ENCODE peak calls at places on chromosomes 11 and 22, in ten cellular contexts. One of them, this sample, is unnamed.

GRCh38 chr22:50282361-50283144 is 12.4 kb upstream of the MAPK11 start:
- DNase-seq in heart left ventricle: no peak
- DNase-seq in GM23248: peak; percentile 74
- DNase-seq in aorta: no peak
- DNase-seq in sigmoid colon: no peak
- DNase-seq in breast epithelium: peak; percentile 91
- DNase-seq in adrenal gland: peak; percentile 87
- DNase-seq in lower lobe of right lung: peak; percentile 89
- DNase-seq in fibroblast of lung: peak; percentile 48
- DNase-seq in esophagus muscularis mucosa: no peak
- DNase-seq in this sample: no peak

GRCh38 chr11:92224394-92225205 is at the start of gene FAT3:
- DNase-seq in esophagus muscularis mucosa: no peak
- DNase-seq in breast epithelium: no peak
- DNase-seq in fibroblast of lung: peak; percentile 70
- DNase-seq in aorta: peak; percentile 86
- DNase-seq in heart left ventricle: peak; percentile 25
- DNase-seq in GM23248: peak; percentile 65
- DNase-seq in lower lobe of right lung: peak; percentile 39
- DNase-seq in adrenal gland: no peak
- DNase-seq in sigmoid colon: peak; percentile 68
- DNase-seq in this sample: no peak

GRCh38 chr11:19954899-19955298 is 205.4 kb downstream of the DBX1 start:
- DNase-seq in breast epithelium: no peak
- DNase-seq in heart left ventricle: no peak
- DNase-seq in adrenal gland: no peak
- DNase-seq in aorta: no peak
- DNase-seq in lower lobe of right lung: no peak
- DNase-seq in sigmoid colon: no peak
- DNase-seq in fibroblast of lung: peak; percentile 43
- DNase-seq in GM23248: peak; percentile 53
- DNase-seq in esophagus muscularis mucosa: no peak
- DNase-seq in this sample: no peak

GRCh38 chr22:39940757-39941305 is 19.4 kb upstream of the TMA7B start:
- DNase-seq in sigmoid colon: no peak
- DNase-seq in esophagus muscularis mucosa: no peak
- DNase-seq in breast epithelium: no peak
- DNase-seq in aorta: no peak
- DNase-seq in heart left ventricle: no peak
- DNase-seq in lower lobe of right lung: no peak
- DNase-seq in adrenal gland: no peak
- DNase-seq in fibroblast of lung: peak; percentile 12
- DNase-seq in GM23248: no peak
- DNase-seq in this sample: no peak

GRCh38 chr11:45489281-45489906 is 176.0 kb downstream of the CHST1 start:
- DNase-seq in heart left ventricle: no peak
- DNase-seq in lower lobe of right lung: no peak
- DNase-seq in GM23248: no peak
- DNase-seq in sigmoid colon: peak; percentile 12
- DNase-seq in adrenal gland: no peak
- DNase-seq in aorta: no peak
- DNase-seq in breast epithelium: no peak
- DNase-seq in esophagus muscularis mucosa: no peak
- DNase-seq in fibroblast of lung: no peak
- DNase-seq in this sample: no peak

GRCh38 chr11:121929581-121929980 is 186.4 kb downstream of the BLID start:
- DNase-seq in lower lobe of right lung: no peak
- DNase-seq in adrenal gland: peak; percentile 15
- DNase-seq in GM23248: peak; percentile 55
- DNase-seq in fibroblast of lung: peak; percentile 35
- DNase-seq in esophagus muscularis mucosa: peak; percentile 90
- DNase-seq in breast epithelium: no peak
- DNase-seq in aorta: no peak
- DNase-seq in heart left ventricle: peak; percentile 39
- DNase-seq in sigmoid colon: no peak
- DNase-seq in this sample: peak; percentile 28

GRCh38 chr11:68432874-68433273 is 27.7 kb upstream of the PPP6R3 start:
- DNase-seq in adrenal gland: no peak
- DNase-seq in aorta: no peak
- DNase-seq in sigmoid colon: no peak
- DNase-seq in lower lobe of right lung: no peak
- DNase-seq in GM23248: no peak
- DNase-seq in esophagus muscularis mucosa: no peak
- DNase-seq in heart left ventricle: peak; percentile 78
- DNase-seq in fibroblast of lung: no peak
- DNase-seq in breast epithelium: no peak
- DNase-seq in this sample: peak; percentile 61

GRCh38 chr11:110855246-110855645 is 143.0 kb upstream of the ARHGAP20 start:
- DNase-seq in adrenal gland: no peak
- DNase-seq in aorta: no peak
- DNase-seq in GM23248: peak; percentile 14
- DNase-seq in breast epithelium: no peak
- DNase-seq in lower lobe of right lung: no peak
- DNase-seq in sigmoid colon: no peak
- DNase-seq in heart left ventricle: no peak
- DNase-seq in fibroblast of lung: peak; percentile 79
- DNase-seq in esophagus muscularis mucosa: no peak
- DNase-seq in this sample: no peak

GRCh38 chr11:61923166-61924015 is 6.0 kb upstream of the RAB3IL1 start:
- DNase-seq in adrenal gland: peak; percentile 93
- DNase-seq in lower lobe of right lung: no peak
- DNase-seq in breast epithelium: no peak
- DNase-seq in GM23248: peak; percentile 72
- DNase-seq in sigmoid colon: peak; percentile 95
- DNase-seq in heart left ventricle: peak; percentile 71
- DNase-seq in esophagus muscularis mucosa: peak; percentile 95
- DNase-seq in aorta: peak; percentile 80
- DNase-seq in fibroblast of lung: peak; percentile 73
- DNase-seq in this sample: peak; percentile 79

GRCh38 chr11:67674442-67674871 is at the start of gene ALDH3B2:
- DNase-seq in adrenal gland: no peak
- DNase-seq in heart left ventricle: no peak
- DNase-seq in GM23248: no peak
- DNase-seq in breast epithelium: peak; percentile 89
- DNase-seq in fibroblast of lung: no peak
- DNase-seq in lower lobe of right lung: no peak
- DNase-seq in sigmoid colon: no peak
- DNase-seq in aorta: no peak
- DNase-seq in esophagus muscularis mucosa: no peak
- DNase-seq in this sample: no peak

GRCh38 chr11:3614742-3615171 is 27.0 kb downstream of the ART5 start:
- DNase-seq in fibroblast of lung: no peak
- DNase-seq in lower lobe of right lung: peak; percentile 72
- DNase-seq in aorta: peak; percentile 48
- DNase-seq in GM23248: peak; percentile 55
- DNase-seq in esophagus muscularis mucosa: no peak
- DNase-seq in adrenal gland: no peak
- DNase-seq in heart left ventricle: no peak
- DNase-seq in breast epithelium: no peak
- DNase-seq in sigmoid colon: no peak
- DNase-seq in this sample: no peak

GRCh38 chr22:19970479-19971275 is 29.1 kb upstream of the TXNRD2 start:
- DNase-seq in breast epithelium: peak; percentile 70
- DNase-seq in heart left ventricle: peak; percentile 64
- DNase-seq in esophagus muscularis mucosa: no peak
- DNase-seq in adrenal gland: peak; percentile 67
- DNase-seq in GM23248: peak; percentile 68
- DNase-seq in lower lobe of right lung: peak; percentile 81
- DNase-seq in sigmoid colon: peak; percentile 83
- DNase-seq in fibroblast of lung: peak; percentile 60
- DNase-seq in aorta: peak; percentile 92
- DNase-seq in this sample: peak; percentile 71

GRCh38 chr22:41888638-41889200 is 26.2 kb downstream of the SHISA8 start:
- DNase-seq in aorta: no peak
- DNase-seq in lower lobe of right lung: no peak
- DNase-seq in fibroblast of lung: no peak
- DNase-seq in esophagus muscularis mucosa: no peak
- DNase-seq in adrenal gland: no peak
- DNase-seq in GM23248: peak; percentile 60
- DNase-seq in heart left ventricle: no peak
- DNase-seq in sigmoid colon: no peak
- DNase-seq in breast epithelium: no peak
- DNase-seq in this sample: no peak

GRCh38 chr11:108142304-108142703 is 20.9 kb downstream of the ACAT1 start:
- DNase-seq in lower lobe of right lung: no peak
- DNase-seq in aorta: no peak
- DNase-seq in GM23248: no peak
- DNase-seq in fibroblast of lung: no peak
- DNase-seq in sigmoid colon: no peak
- DNase-seq in adrenal gland: no peak
- DNase-seq in esophagus muscularis mucosa: no peak
- DNase-seq in heart left ventricle: no peak
- DNase-seq in breast epithelium: no peak
- DNase-seq in this sample: no peak

GRCh38 chr11:61028135-61028729 is 56.8 kb downstream of the CD6 start:
- DNase-seq in adrenal gland: no peak
- DNase-seq in breast epithelium: peak; percentile 37
- DNase-seq in lower lobe of right lung: no peak
- DNase-seq in aorta: peak; percentile 47
- DNase-seq in heart left ventricle: no peak
- DNase-seq in fibroblast of lung: no peak
- DNase-seq in sigmoid colon: peak; percentile 51
- DNase-seq in GM23248: no peak
- DNase-seq in esophagus muscularis mucosa: no peak
- DNase-seq in this sample: no peak

GRCh38 chr11:24253237-24253760 is 243.6 kb upstream of the LUZP2 start:
- DNase-seq in sigmoid colon: no peak
- DNase-seq in fibroblast of lung: no peak
- DNase-seq in aorta: no peak
- DNase-seq in heart left ventricle: no peak
- DNase-seq in GM23248: no peak
- DNase-seq in esophagus muscularis mucosa: no peak
- DNase-seq in lower lobe of right lung: no peak
- DNase-seq in adrenal gland: no peak
- DNase-seq in breast epithelium: no peak
- DNase-seq in this sample: no peak
- H3K27me3 ChIP-seq in sigmoid colon: no peaks in the 10 kb centered on the region
- H3K27me3 ChIP-seq in fibroblast of lung: no peaks in the 10 kb centered on the region
- H3K27me3 ChIP-seq in aorta: no peaks in the 10 kb centered on the region
- H3K27me3 ChIP-seq in heart left ventricle: no peaks in the 10 kb centered on the region
- H3K27me3 ChIP-seq in GM23248: no peaks in the 10 kb centered on the region
- H3K27me3 ChIP-seq in esophagus muscularis mucosa: no peaks in the 10 kb centered on the region
- H3K27me3 ChIP-seq in lower lobe of right lung: no peaks in the 10 kb centered on the region
- H3K27me3 ChIP-seq in adrenal gland: no peaks in the 10 kb centered on the region
- H3K27me3 ChIP-seq in breast epithelium: no peaks in the 10 kb centered on the region
- H3K27me3 ChIP-seq in this sample: no peaks in the 10 kb centered on the region

GRCh38 chr22:23183107-23183698 is 2.9 kb downstream of the BCR start:
- DNase-seq in adrenal gland: peak; percentile 65
- DNase-seq in breast epithelium: no peak
- DNase-seq in lower lobe of right lung: peak; percentile 71
- DNase-seq in fibroblast of lung: peak; percentile 59
- DNase-seq in GM23248: peak; percentile 75
- DNase-seq in sigmoid colon: no peak
- DNase-seq in aorta: no peak
- DNase-seq in esophagus muscularis mucosa: no peak
- DNase-seq in heart left ventricle: peak; percentile 57
- DNase-seq in this sample: peak; percentile 35

GRCh38 chr22:23182289-23183106 is 2.2 kb downstream of the BCR start:
- DNase-seq in breast epithelium: no peak
- DNase-seq in esophagus muscularis mucosa: no peak
- DNase-seq in fibroblast of lung: no peak
- DNase-seq in aorta: no peak
- DNase-seq in GM23248: peak; percentile 34
- DNase-seq in sigmoid colon: no peak
- DNase-seq in lower lobe of right lung: no peak
- DNase-seq in adrenal gland: peak; percentile 40
- DNase-seq in heart left ventricle: no peak
- DNase-seq in this sample: no peak

GRCh38 chr22:23180893-23181762 is 819 bp downstream of the BCR start:
- DNase-seq in adrenal gland: peak; percentile 44
- DNase-seq in GM23248: peak; percentile 43
- DNase-seq in heart left ventricle: no peak
- DNase-seq in breast epithelium: no peak
- DNase-seq in sigmoid colon: no peak
- DNase-seq in lower lobe of right lung: peak; percentile 68
- DNase-seq in fibroblast of lung: no peak
- DNase-seq in esophagus muscularis mucosa: no peak
- DNase-seq in aorta: peak; percentile 83
- DNase-seq in this sample: peak; percentile 22

GRCh38 chr22:23180301-23180892 is at the start of gene BCR:
- DNase-seq in GM23248: peak; percentile 88
- DNase-seq in heart left ventricle: peak; percentile 78
- DNase-seq in adrenal gland: peak; percentile 80
- DNase-seq in sigmoid colon: peak; percentile 89
- DNase-seq in fibroblast of lung: peak; percentile 57
- DNase-seq in aorta: peak; percentile 92
- DNase-seq in lower lobe of right lung: peak; percentile 85
- DNase-seq in breast epithelium: no peak
- DNase-seq in esophagus muscularis mucosa: no peak
- DNase-seq in this sample: peak; percentile 83

GRCh38 chr22:23181763-23182288 is 1.5 kb downstream of the BCR start:
- DNase-seq in fibroblast of lung: no peak
- DNase-seq in heart left ventricle: no peak
- DNase-seq in adrenal gland: no peak
- DNase-seq in sigmoid colon: no peak
- DNase-seq in esophagus muscularis mucosa: no peak
- DNase-seq in lower lobe of right lung: no peak
- DNase-seq in aorta: no peak
- DNase-seq in GM23248: no peak
- DNase-seq in breast epithelium: no peak
- DNase-seq in this sample: no peak
- H3K27ac ChIP-seq in fibroblast of lung: no peak overlapping the region
- H3K27ac ChIP-seq in heart left ventricle: no peak overlapping the region
- H3K27ac ChIP-seq in adrenal gland: no peak overlapping the region
- H3K27ac ChIP-seq in sigmoid colon: peak overlapping the region; percentile 68
- H3K27ac ChIP-seq in esophagus muscularis mucosa: peak overlapping the region; percentile 85
- H3K27ac ChIP-seq in lower lobe of right lung: peak overlapping the region; percentile 68
- H3K27ac ChIP-seq in aorta: no peak overlapping the region
- H3K27ac ChIP-seq in GM23248: no peak overlapping the region
- H3K27ac ChIP-seq in breast epithelium: peak overlapping the region; percentile 61
- H3K27ac ChIP-seq in this sample: no peak overlapping the region

GRCh38 chr11:66371627-66372415 is at the start of gene SLC29A2:
- DNase-seq in GM23248: peak; percentile 35
- DNase-seq in heart left ventricle: peak; percentile 74
- DNase-seq in lower lobe of right lung: peak; percentile 92
- DNase-seq in adrenal gland: peak; percentile 38
- DNase-seq in sigmoid colon: no peak
- DNase-seq in fibroblast of lung: no peak
- DNase-seq in aorta: peak; percentile 78
- DNase-seq in breast epithelium: peak; percentile 88
- DNase-seq in esophagus muscularis mucosa: no peak
- DNase-seq in this sample: peak; percentile 73
- H3K27me3 ChIP-seq in GM23248: peaks cover 33% of the 10 kb centered on the region
- H3K27me3 ChIP-seq in heart left ventricle: peaks cover 32% of the 10 kb centered on the region
- H3K27me3 ChIP-seq in lower lobe of right lung: peaks cover 31% of the 10 kb centered on the region
- H3K27me3 ChIP-seq in adrenal gland: peaks cover 12% of the 10 kb centered on the region
- H3K27me3 ChIP-seq in sigmoid colon: peaks cover 66% of the 10 kb centered on the region
- H3K27me3 ChIP-seq in fibroblast of lung: peaks cover 19% of the 10 kb centered on the region
- H3K27me3 ChIP-seq in aorta: no peaks in the 10 kb centered on the region
- H3K27me3 ChIP-seq in breast epithelium: no peaks in the 10 kb centered on the region
- H3K27me3 ChIP-seq in esophagus muscularis mucosa: peaks cover 26% of the 10 kb centered on the region
- H3K27me3 ChIP-seq in this sample: peaks cover 54% of the 10 kb centered on the region

GRCh38 chr11:34613462-34614183 is 7.3 kb upstream of the EHF start:
- DNase-seq in lower lobe of right lung: no peak
- DNase-seq in breast epithelium: no peak
- DNase-seq in heart left ventricle: no peak
- DNase-seq in fibroblast of lung: no peak
- DNase-seq in esophagus muscularis mucosa: no peak
- DNase-seq in sigmoid colon: no peak
- DNase-seq in adrenal gland: no peak
- DNase-seq in aorta: no peak
- DNase-seq in GM23248: no peak
- DNase-seq in this sample: no peak
- H3K27ac ChIP-seq in lower lobe of right lung: no peak overlapping the region
- H3K27ac ChIP-seq in breast epithelium: no peak overlapping the region
- H3K27ac ChIP-seq in heart left ventricle: no peak overlapping the region
- H3K27ac ChIP-seq in fibroblast of lung: no peak overlapping the region
- H3K27ac ChIP-seq in esophagus muscularis mucosa: no peak overlapping the region
- H3K27ac ChIP-seq in sigmoid colon: no peak overlapping the region
- H3K27ac ChIP-seq in adrenal gland: no peak overlapping the region
- H3K27ac ChIP-seq in aorta: no peak overlapping the region
- H3K27ac ChIP-seq in GM23248: no peak overlapping the region
- H3K27ac ChIP-seq in this sample: peak overlapping the region; percentile 68